ENCODE peak calls at places on chromosome 3, in eight cellular contexts. I is GM13976; O is GOT3; K is upper lobe of left lung; Z is NCI-H1105; V is stimulated activated CD4-positive, alpha-beta T cell treated with anti-CD3 and anti-CD28 coated beads, Interleukin-1b, Interleukin-23, amount 100 ng/mL, for 24 hours; F is NCI-H2107; R is COR-L47. E is an unnamed sample.

GRCh38 chr3:191019855-191020254 is 157.4 kb upstream of the GMNC start:
- DNase-seq in I (no peak), O (no peak), K (no peak), Z (no peak), V (no peak), F (no peak), R (no peak), E (no peak)

GRCh38 chr3:179146911-179147570 is 1.1 kb upstream of the PIK3CA start:
- DNase-seq in I (peak), O (no peak), K (no peak), Z (peak), V (no peak), F (peak), R (peak), E (peak)

GRCh38 chr3:24773798-24774197 is 279.1 kb upstream of the THRB start:
- DNase-seq in I (peak), O (no peak), K (peak), Z (peak), V (no peak), F (peak), R (peak), E (peak)

GRCh38 chr3:37015631-37016030 is 22.3 kb downstream of the MLH1 start:
- DNase-seq in I (no peak), O (no peak), K (no peak), Z (no peak), V (no peak), F (no peak), R (no peak), E (no peak)

GRCh38 chr3:65854606-65855304 is 184.0 kb downstream of the MAGI1 start:
- DNase-seq in I (peak), O (no peak), K (no peak), Z (peak), V (no peak), F (no peak), R (peak), E (peak)

GRCh38 chr3:194971965-194972364 is 286.3 kb downstream of the FAM43A start:
- DNase-seq in I (no peak), O (no peak), K (no peak), Z (no peak), V (no peak), F (no peak), R (no peak), E (no peak)

GRCh38 chr3:79284781-79285180 is 483.0 kb downstream of the ROBO1 start:
- DNase-seq in I (no peak), O (no peak), K (no peak), Z (no peak), V (no peak), F (no peak), R (no peak), E (peak)

GRCh38 chr3:168030488-168031054 is 65.2 kb downstream of the GOLIM4 start:
- DNase-seq in I (no peak), O (no peak), K (no peak), Z (peak), V (no peak), F (peak), R (no peak), E (no peak)

GRCh38 chr3:7999363-7999762 is 502.3 kb upstream of the LMCD1 start:
- DNase-seq in I (no peak), O (no peak), K (no peak), Z (no peak), V (no peak), F (no peak), R (peak), E (no peak)

GRCh38 chr3:107235193-107235922 is 141.9 kb upstream of the CCDC54 start:
- DNase-seq in I (no peak), O (no peak), K (no peak), Z (no peak), V (no peak), F (no peak), R (no peak), E (no peak)

GRCh38 chr3:65855370-65856100 is 183.2 kb downstream of the MAGI1 start:
- DNase-seq in I (no peak), O (no peak), K (no peak), Z (no peak), V (no peak), F (no peak), R (no peak), E (peak)

GRCh38 chr3:160027541-160028195 is 39.0 kb downstream of the IL12A start:
- DNase-seq in I (peak), O (no peak), K (no peak), Z (no peak), V (no peak), F (peak), R (no peak), E (peak)